ENCODE peak calls at places on chromosomes 5 and 9, in four cellular contexts. I is suprapubic skin, V is A549, B is H1. Y is an unnamed sample.

GRCh38 chr9:36793277-36793676 is 220.6 kb downstream of the MELK start:
- DNase-seq in I (no peak), V (no peak), B (peak), Y (no peak)

GRCh38 chr5:25025836-25026235 is 381.1 kb upstream of the CDH10 start:
- DNase-seq in I (no peak), V (no peak), B (no peak), Y (no peak)

GRCh38 chr5:61449756-61450155 is 117.7 kb downstream of the ZSWIM6 start:
- DNase-seq in I (no peak), B (no peak), V (no peak), Y (no peak)

GRCh38 chr5:17860660-17861315 is 226.5 kb downstream of the TAF11L14 start:
- DNase-seq in V (peak), I (no peak), B (no peak), Y (no peak)

GRCh38 chr9:129069128-129069824 is 11.6 kb upstream of the DOLPP1 start:
- DNase-seq in I (no peak), B (no peak), V (no peak), Y (peak)

GRCh38 chr9:130662099-130662926 is 2.1 kb upstream of the PRDM12 start:
- DNase-seq in B (no peak), V (no peak), I (no peak), Y (no peak)

GRCh38 chr9:71767421-71768321 is 642 bp downstream of the CEMIP2 start:
- DNase-seq in I (peak), V (no peak), B (peak), Y (peak)

GRCh38 chr9:110040788-110041187 is 167.2 kb downstream of the C9orf152 start:
- DNase-seq in B (no peak), V (no peak), I (no peak), Y (no peak)

GRCh38 chr9:85339337-85339736 is 402.4 kb downstream of the AGTPBP1 start:
- DNase-seq in V (no peak), B (no peak), I (no peak), Y (no peak)

GRCh38 chr9:14645648-14646047 is 47.6 kb downstream of the ZDHHC21 start:
- DNase-seq in B (no peak), V (no peak), I (no peak), Y (no peak)

GRCh38 chr5:177116631-177117373 is 16.8 kb upstream of the NSD1 start:
- DNase-seq in B (peak), V (no peak), I (peak), Y (peak)
- H3K4me3 ChIP-seq in B (no peak), V (no peak), I (peak), Y (peak)

GRCh38 chr5:8520922-8521321 is 652.0 kb downstream of the MTRR start:
- DNase-seq in V (no peak), I (no peak), B (no peak), Y (no peak)
- TF ChIP-seq EP300 in V (no peak), I (no peak), B (no peak), Y (no peak)

GRCh38 chr5:119417891-119418781 is 34.2 kb upstream of the HSD17B4 start:
- DNase-seq in I (no peak), B (no peak), V (no peak), Y (no peak)
- H3K4me3 ChIP-seq in I (no peak), B (no peak), V (no peak), Y (no peak)

DNA sequence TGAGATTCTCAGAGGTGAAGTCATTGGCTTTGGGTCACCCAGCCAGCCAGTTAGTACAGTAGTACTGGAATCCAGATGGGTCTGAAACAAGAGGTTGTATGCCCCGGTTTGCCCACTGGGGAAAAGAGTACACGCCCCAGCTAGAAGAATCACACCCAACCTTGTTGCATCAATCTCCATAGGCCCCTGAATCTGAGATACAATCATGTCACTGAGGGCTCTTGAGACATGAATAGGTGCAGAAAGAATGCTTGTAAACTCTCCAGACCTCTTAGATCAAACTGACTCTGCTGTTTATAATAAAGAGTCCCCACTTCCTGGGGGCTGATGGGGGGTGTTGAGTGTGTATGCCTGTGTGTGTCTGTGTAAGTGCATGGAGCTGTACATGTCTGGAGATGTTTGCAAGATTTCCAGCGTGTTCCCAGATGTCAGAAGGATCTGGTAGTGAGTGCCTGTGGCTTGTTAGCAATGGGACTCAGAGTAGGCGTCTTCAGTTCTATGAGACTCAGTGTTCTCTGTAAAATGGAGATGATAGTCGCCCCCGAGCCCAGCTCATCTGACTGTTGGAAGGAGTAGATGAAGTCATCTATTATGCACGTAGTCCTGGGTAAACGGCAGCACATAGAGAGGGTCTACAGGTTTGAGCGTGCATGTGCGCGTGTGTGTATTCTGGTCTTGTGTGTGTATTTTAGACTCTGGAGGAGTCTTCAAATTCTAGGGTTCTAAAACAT is 48.2 kb downstream of the COL27A1 start:
- DNase-seq in I (no peak), V (no peak), B (no peak), Y (no peak)
- TF ChIP-seq EP300 in I (no peak), V (no peak), B (no peak), Y (no peak)

Y was measured in stomach.